ENCODE peak calls at places on chromosome 5, in six cellular contexts. H, B, E, Q, O and C are unnamed samples.

GRCh38 chr5:102771435-102771834 is 16.3 kb downstream of the PAM start:
- DNase-seq in E (no peak), O (no peak), H (no peak), Q (no peak), B (no peak), C (no peak)

GRCh38 chr5:72096602-72097205 is 10.6 kb upstream of the MAP1B start:
- DNase-seq in B (peak), E (no peak), O (no peak), H (no peak), Q (no peak), C (no peak)

GRCh38 chr5:40676643-40677333 is 2.9 kb upstream of the PTGER4 start:
- DNase-seq in H (no peak), E (no peak), Q (no peak), O (peak), B (peak), C (no peak)

GRCh38 chr5:154779105-154779504 is 23.9 kb downstream of the LARP1 start:
- DNase-seq in B (peak), O (peak), H (no peak), E (no peak), Q (no peak), C (no peak)

GRCh38 chr5:145124806-145125205 is 710.3 kb downstream of the PRELID2 start:
- DNase-seq in E (no peak), B (no peak), H (no peak), Q (no peak), O (no peak), C (no peak)

GRCh38 chr5:142115937-142116614 is 7.5 kb downstream of the NDFIP1 start:
- DNase-seq in Q (no peak), E (no peak), B (no peak), O (peak), H (no peak), C (no peak)

GRCh38 chr5:137833463-137833862 is 34.2 kb upstream of the MYOT start:
- DNase-seq in Q (no peak), B (peak), H (no peak), E (no peak), O (peak), C (no peak)

GRCh38 chr5:35248843-35249780 is 18.8 kb upstream of the PRLR start:
- DNase-seq in Q (no peak), O (no peak), B (peak), E (no peak), H (no peak), C (no peak)

GRCh38 chr5:159987031-159987674 is 21.8 kb upstream of the TTC1 start:
- DNase-seq in Q (peak), H (peak), B (peak), E (peak), O (peak), C (peak)

GRCh38 chr5:160769264-160769663 is 82.7 kb downstream of the ATP10B start:
- DNase-seq in B (no peak), H (no peak), E (no peak), Q (peak), O (no peak), C (no peak)

GRCh38 chr5:54713923-54714581 is 196.5 kb downstream of the SNX18 start:
- DNase-seq in H (no peak), B (peak), E (no peak), Q (no peak), O (peak), C (no peak)

GRCh38 chr5:80245986-80246781 is 9.7 kb downstream of the SERINC5 start:
- DNase-seq in O (peak), Q (no peak), B (peak), E (no peak), H (no peak), C (no peak)

GRCh38 chr5:33401482-33402390 is 39.0 kb upstream of the TARS1 start:
- DNase-seq in H (no peak), O (peak), E (no peak), Q (no peak), B (peak), C (no peak)

GRCh38 chr5:165457854-165458481 is 1952.5 kb downstream of the MAT2B start:
- DNase-seq in B (peak), Q (no peak), H (no peak), O (no peak), E (no peak), C (no peak)

GRCh38 chr5:175658299-175659145 is 651 bp downstream of the HRH2 start:
- DNase-seq in H (no peak), E (no peak), B (peak), Q (no peak), O (no peak), C (peak)

GRCh38 chr5:161311141-161311708 is 235.3 kb downstream of the GABRB2 start:
- DNase-seq in H (no peak), O (no peak), E (no peak), B (no peak), Q (no peak), C (no peak)

GRCh38 chr5:38831909-38832308 is 13.9 kb upstream of the OSMR start:
- DNase-seq in E (no peak), H (no peak), O (peak), B (peak), Q (no peak), C (no peak)

GRCh38 chr5:11166906-11167305 is 405.9 kb upstream of the DAP start:
- DNase-seq in E (no peak), H (no peak), O (no peak), B (peak), Q (no peak), C (no peak)

GRCh38 chr5:151068571-151069197 is 12.2 kb downstream of the TNIP1 start:
- DNase-seq in B (peak), H (no peak), Q (no peak), E (no peak), O (no peak), C (peak)

GRCh38 chr5:118873417-118873816 is 114.9 kb downstream of the DTWD2 start:
- DNase-seq in E (no peak), B (no peak), H (no peak), Q (no peak), O (no peak), C (no peak)

GRCh38 chr5:10161778-10162177 is 87.9 kb downstream of the ATPSCKMT start:
- DNase-seq in E (no peak), B (no peak), O (no peak), H (no peak), Q (no peak), C (no peak)

GRCh38 chr5:36667826-36668225 is 61.4 kb downstream of the SLC1A3 start:
- DNase-seq in E (no peak), H (no peak), B (no peak), Q (no peak), O (no peak), C (no peak)

GRCh38 chr5:159854916-159855315 is 61.4 kb upstream of the ADRA1B start:
- DNase-seq in E (no peak), H (no peak), B (peak), O (peak), Q (no peak), C (no peak)

GRCh38 chr5:79691007-79691406 is 1.4 kb downstream of the CMYA5 start:
- DNase-seq in Q (no peak), E (no peak), H (no peak), O (no peak), B (no peak), C (no peak)

GRCh38 chr5:94388773-94389514 is 229.5 kb downstream of the KIAA0825 start:
- DNase-seq in B (no peak), Q (no peak), O (no peak), H (no peak), E (no peak), C (peak)

GRCh38 chr5:32158679-32158975 is 15.5 kb downstream of the GOLPH3 start:
- DNase-seq in E (no peak), O (no peak), H (no peak), B (no peak), Q (no peak), C (no peak)

GRCh38 chr5:41445937-41446563 is 64.4 kb downstream of the PLCXD3 start:
- DNase-seq in H (no peak), E (no peak), Q (no peak), B (no peak), O (no peak), C (no peak)

GRCh38 chr5:96709152-96709821 is 47.1 kb downstream of the CAST start:
- DNase-seq in O (peak), B (peak), Q (no peak), H (no peak), E (no peak), C (no peak)

GRCh38 chr5:6576861-6577501 is 55.9 kb downstream of the NSUN2 start:
- DNase-seq in Q (no peak), H (no peak), O (peak), B (peak), E (peak), C (no peak)

GRCh38 chr5:37717613-37718431 is 122.0 kb downstream of the GDNF start:
- DNase-seq in H (no peak), O (peak), Q (peak), B (peak), E (peak), C (no peak)

GRCh38 chr5:145203193-145203592 is 631.9 kb downstream of the PRELID2 start:
- DNase-seq in O (peak), H (no peak), B (no peak), Q (no peak), E (no peak), C (no peak)

GRCh38 chr5:132692632-132692967 is 18.8 kb downstream of the IL4 start:
- DNase-seq in B (no peak), E (no peak), H (no peak), Q (no peak), O (no peak), C (no peak)

GRCh38 chr5:64318175-64318574 is 152.5 kb downstream of the RNF180 start:
- DNase-seq in O (no peak), B (no peak), Q (no peak), E (no peak), H (no peak), C (no peak)